ENCODE peak calls at places on chromosomes 1 and 21, in nine cellular contexts. O is endothelial cell; D is PC-3; Z is adrenal gland; P is omental fat pad; I is stimulated activated CD8-positive, alpha-beta memory T cell treated with anti-CD3 and anti-CD28 coated beads, Interleukin-4, amount 100 ng/mL, for 48 hours; K is non-pigmented ciliary epithelial cell; L is stimulated activated CD4-positive, alpha-beta T cell treated with anti-CD3 and anti-CD28 coated beads, Interleukin-1b, Interleukin-23, amount 100 ng/mL, for 48 hours; B is activated T-cell treated with anti-CD3 and anti-CD28 coated beads for 1 hour. R is an unnamed sample.
A peak's percentile ranks its signal among the peaks of the same experiment; 100 is the strongest.

GRCh38 chr1:2541619-2542246 is 11.7 kb upstream of the HES5 start:
- DNase-seq in K (no peak), O (no peak), L (no peak), B (no peak), I (no peak), P (no peak), Z (peak; percentile 83), D (no peak), R (no peak)

GRCh38 chr1:30872033-30872947 is 36.3 kb downstream of the SDC3 start:
- DNase-seq in P (no peak), I (no peak), L (no peak), B (no peak), Z (no peak), K (no peak), D (no peak), O (no peak), R (no peak)

GRCh38 chr1:197066277-197066676 is 783 bp downstream of the F13B start:
- DNase-seq in I (no peak), B (no peak), K (no peak), D (no peak), P (no peak), Z (no peak), L (no peak), O (no peak), R (no peak)

GRCh38 chr1:189851806-189852367 is 625.8 kb downstream of the BRINP3 start:
- DNase-seq in P (no peak), Z (no peak), D (no peak), I (no peak), L (no peak), K (no peak), O (no peak), B (no peak), R (no peak)

GRCh38 chr1:11706292-11706691 is 14.8 kb downstream of the DRAXIN start:
- DNase-seq in K (no peak), B (no peak), Z (no peak), L (no peak), D (no peak), O (no peak), I (no peak), P (no peak), R (no peak)

GRCh38 chr1:20896824-20897223 is 109.7 kb upstream of the HP1BP3 start:
- DNase-seq in D (peak; percentile 91), O (no peak), I (no peak), K (no peak), L (no peak), P (no peak), Z (no peak), B (no peak), R (no peak)

GRCh38 chr21:36791695-36792451 is 93.0 kb downstream of the SIM2 start:
- DNase-seq in O (no peak), L (no peak), Z (no peak), I (no peak), K (no peak), D (no peak), B (no peak), P (no peak), R (no peak)

GRCh38 chr1:39690943-39691382 is 270 bp downstream of the HPCAL4 start:
- DNase-seq in L (no peak), P (no peak), O (no peak), K (no peak), D (no peak), B (no peak), I (no peak), Z (no peak), R (no peak)

GRCh38 chr1:77831566-77831965 is 52.1 kb downstream of the MIGA1 start:
- DNase-seq in O (no peak), K (no peak), D (no peak), B (no peak), P (no peak), L (no peak), Z (no peak), I (no peak), R (no peak)

GRCh38 chr1:187924252-187924651 is 1095.5 kb downstream of the PLA2G4A start:
- DNase-seq in D (no peak), L (no peak), I (no peak), K (no peak), P (no peak), Z (no peak), O (no peak), B (no peak), R (no peak)

GRCh38 chr1:224828691-224829090 is 100.8 kb upstream of the DNAH14 start:
- DNase-seq in I (no peak), D (no peak), P (no peak), B (no peak), O (no peak), L (no peak), Z (no peak), K (no peak), R (no peak)

GRCh38 chr1:164912290-164912689 is 353.3 kb downstream of the PBX1 start:
- DNase-seq in I (no peak), K (no peak), L (no peak), Z (no peak), P (no peak), B (no peak), D (no peak), O (no peak), R (no peak)

GRCh38 chr1:200279810-200280411 is 129.9 kb downstream of the ZNF281 start:
- DNase-seq in L (peak; percentile 6), B (peak; percentile 17), K (peak; percentile 30), O (peak; percentile 65), I (peak; percentile 54), D (peak; percentile 99), P (no peak), Z (peak; percentile 70), R (no peak)

GRCh38 chr1:58580186-58580585 is 3.1 kb upstream of the TACSTD2 start:
- DNase-seq in O (no peak), I (no peak), B (no peak), L (no peak), K (no peak), Z (no peak), D (no peak), P (no peak), R (no peak)

GRCh38 chr1:201916649-201917249 is 28.1 kb downstream of the SHISA4 start:
- DNase-seq in K (peak; percentile 66), I (no peak), O (no peak), Z (peak; percentile 95), B (no peak), L (no peak), D (peak; percentile 46), P (peak; percentile 80), R (peak; percentile 85)

GRCh38 chr1:181133441-181133951 is 45.0 kb downstream of the IER5 start:
- DNase-seq in D (no peak), B (no peak), Z (no peak), O (no peak), P (no peak), K (no peak), L (no peak), I (no peak), R (no peak)

GRCh38 chr1:206909167-206909882 is 12.1 kb downstream of the IL24 start:
- DNase-seq in D (peak; percentile 94), P (peak; percentile 64), O (peak; percentile 57), K (no peak), B (peak; percentile 44), L (no peak), Z (peak; percentile 50), I (peak; percentile 65), R (no peak)

GRCh38 chr1:92623187-92623778 is 136.6 kb upstream of the GFI1 start:
- DNase-seq in P (no peak), K (peak; percentile 1), L (no peak), I (no peak), D (peak; percentile 45), O (no peak), B (no peak), Z (no peak), R (no peak)

GRCh38 chr1:54459714-54460113 is 53.5 kb upstream of the SSBP3 start:
- DNase-seq in Z (no peak), I (no peak), B (no peak), D (no peak), P (no peak), O (no peak), K (no peak), L (no peak), R (no peak)

GRCh38 chr1:111161843-111162242 is 21.8 kb downstream of the CEPT1 start:
- DNase-seq in Z (no peak), L (no peak), D (no peak), K (no peak), B (no peak), P (no peak), I (no peak), O (no peak), R (no peak)

GRCh38 chr1:229000187-229000586 is 264.9 kb downstream of the RHOU start:
- DNase-seq in D (no peak), B (no peak), Z (no peak), O (no peak), I (no peak), K (no peak), P (no peak), L (no peak), R (no peak)

GRCh38 chr1:244163131-244163530 is 112.0 kb downstream of the ZBTB18 start:
- DNase-seq in Z (no peak), K (no peak), D (peak; percentile 55), L (no peak), O (no peak), B (no peak), P (no peak), I (no peak), R (no peak)

GRCh38 chr1:99559166-99559565 is 86.7 kb upstream of the PALMD start:
- DNase-seq in I (no peak), Z (no peak), D (peak; percentile 80), L (no peak), B (no peak), K (no peak), O (no peak), P (no peak), R (no peak)

GRCh38 chr1:245859510-245860114 is 647.5 kb downstream of the SMYD3 start:
- DNase-seq in B (no peak), L (peak; percentile 27), D (peak; percentile 92), Z (no peak), P (no peak), K (no peak), O (no peak), I (no peak), R (no peak)

GRCh38 chr1:205976708-205977107 is 26.5 kb downstream of the RAB7B start:
- DNase-seq in B (no peak), P (peak; percentile 12), L (no peak), D (peak; percentile 23), Z (peak; percentile 45), I (no peak), K (no peak), O (no peak), R (no peak)

GRCh38 chr1:201850053-201850397 is 21.1 kb downstream of the IPO9 start:
- DNase-seq in K (peak; percentile 74), L (no peak), O (no peak), P (no peak), D (peak; percentile 63), I (no peak), B (no peak), Z (peak; percentile 65), R (no peak)

GRCh38 chr1:1847061-1847460 is 43.8 kb downstream of the GNB1 start:
- DNase-seq in Z (peak; percentile 48), I (no peak), D (no peak), L (no peak), P (no peak), K (no peak), O (no peak), B (no peak), R (no peak)

GRCh38 chr1:216640100-216640499 is 83.1 kb downstream of the ESRRG start:
- DNase-seq in P (no peak), B (no peak), D (no peak), Z (no peak), I (no peak), L (no peak), K (no peak), O (no peak), R (no peak)

GRCh38 chr1:172647110-172647564 is 11.8 kb upstream of the FASLG start:
- DNase-seq in I (peak; percentile 62), K (no peak), O (no peak), L (peak; percentile 30), D (no peak), P (no peak), Z (no peak), B (no peak), R (no peak)

R was measured in thoracic aorta.